ENCODE peak calls at places on chromosomes 5 and 9, in seven cellular contexts. B, M, S, H, A, I and D are unnamed samples.

GRCh38 chr5:109316631-109317030 is 93.1 kb downstream of the PJA2 start:
- DNase-seq in I (no peak), M (no peak), H (no peak), S (no peak), A (no peak), B (no peak), D (no peak)

GRCh38 chr5:93583799-93584530 is 943 bp downstream of the NR2F1 start:
- DNase-seq in B (no peak), S (no peak), A (peak), I (no peak), M (peak), H (peak), D (peak)

GRCh38 chr5:15983392-15983791 is 196.2 kb downstream of the MARCHF11 start:
- DNase-seq in H (no peak), I (no peak), B (no peak), A (no peak), S (no peak), M (no peak), D (no peak)

GRCh38 chr5:120538644-120539043 is 74.5 kb downstream of the PRR16 start:
- DNase-seq in I (no peak), A (no peak), H (no peak), B (no peak), S (no peak), M (no peak), D (no peak)

GRCh38 chr5:175675873-175676272 is 18.0 kb downstream of the HRH2 start:
- DNase-seq in S (no peak), I (no peak), A (no peak), H (no peak), M (no peak), B (no peak), D (no peak)

GRCh38 chr5:82403724-82404123 is 125.6 kb upstream of the RPS23 start:
- DNase-seq in A (no peak), M (no peak), H (no peak), B (no peak), S (no peak), I (no peak), D (no peak)

GRCh38 chr9:136743639-136744211 is 985 bp upstream of the LCN10 start:
- DNase-seq in A (no peak), M (no peak), B (no peak), S (no peak), H (no peak), I (no peak), D (no peak)

GRCh38 chr9:28779240-28779639 is 1206.0 kb upstream of the C9orf72 start:
- DNase-seq in H (no peak), A (no peak), B (no peak), S (no peak), I (no peak), M (no peak), D (no peak)

GRCh38 chr5:1110260-1110929 is 1.5 kb downstream of the SLC12A7 start:
- DNase-seq in H (no peak), M (no peak), I (peak), S (peak), B (no peak), A (no peak), D (no peak)

GRCh38 chr5:72477176-72477575 is 30.0 kb downstream of the ZNF366 start:
- DNase-seq in B (no peak), H (no peak), A (no peak), M (no peak), I (no peak), S (no peak), D (no peak)

GRCh38 chr9:95505676-95506437 is 10.9 kb downstream of the PTCH1 start:
- DNase-seq in M (no peak), H (peak), S (peak), A (peak), I (peak), B (peak), D (peak)

GRCh38 chr9:90458485-90458884 is 184.1 kb downstream of the DIRAS2 start:
- DNase-seq in H (no peak), I (peak), A (no peak), S (peak), M (no peak), B (no peak), D (no peak)

GRCh38 chr5:129631946-129632345 is 115.9 kb upstream of the MINAR2 start:
- DNase-seq in M (no peak), A (no peak), I (no peak), H (no peak), B (no peak), S (no peak), D (no peak)

GRCh38 chr5:113546711-113547159 is 33.2 kb downstream of the YTHDC2 start:
- DNase-seq in I (no peak), A (no peak), H (no peak), S (no peak), M (no peak), B (no peak), D (no peak)

GRCh38 chr9:71762900-71763653 is 5.2 kb downstream of the CEMIP2 start:
- DNase-seq in I (no peak), B (no peak), H (no peak), S (no peak), A (no peak), M (no peak), D (no peak)

GRCh38 chr9:118721923-118722322 is 647.3 kb downstream of the BRINP1 start:
- DNase-seq in I (no peak), M (no peak), H (no peak), S (no peak), B (no peak), A (no peak), D (no peak)

GRCh38 chr9:113903514-113904077 is 27.5 kb downstream of the ZNF618 start:
- DNase-seq in A (no peak), H (no peak), M (no peak), S (no peak), I (no peak), B (no peak), D (no peak)

GRCh38 chr5:93995126-93995621 is 253.8 kb upstream of the POU5F2 start:
- DNase-seq in H (no peak), I (no peak), A (no peak), B (no peak), M (no peak), S (no peak), D (no peak)

GRCh38 chr9:70229579-70229978 is 29.2 kb upstream of the SMC5 start:
- DNase-seq in I (no peak), S (no peak), H (no peak), A (no peak), B (no peak), M (no peak), D (no peak)

GRCh38 chr5:88672644-88673493 is 210.1 kb downstream of the MEF2C start:
- DNase-seq in B (no peak), H (no peak), I (no peak), A (no peak), S (no peak), M (no peak), D (no peak)

GRCh38 chr5:62954578-62954977 is 376.0 kb downstream of the LRRC70 start:
- DNase-seq in A (no peak), S (no peak), B (no peak), H (no peak), I (no peak), M (no peak), D (no peak)

GRCh38 chr9:21965401-21965951 is 28.7 kb downstream of the CDKN2A start:
- DNase-seq in A (no peak), I (peak), M (no peak), B (no peak), H (peak), S (peak), D (peak)

GRCh38 chr9:99905833-99906402 is 536 bp upstream of the STX17 start:
- DNase-seq in S (no peak), A (no peak), I (peak), M (no peak), B (no peak), H (no peak), D (no peak)

GRCh38 chr5:9045946-9046345 is 499.9 kb downstream of the SEMA5A start:
- DNase-seq in I (no peak), H (no peak), B (no peak), A (no peak), S (no peak), M (no peak), D (no peak)
- H3K27ac ChIP-seq in I (no peak), H (no peak), B (no peak), A (no peak), S (no peak), M (no peak), D (no peak)

GRCh38 chr5:144468542-144468941 is 297.9 kb downstream of the KCTD16 start:
- DNase-seq in B (no peak), I (no peak), S (no peak), H (no peak), M (no peak), A (no peak), D (no peak)
- H3K27ac ChIP-seq in B (no peak), I (no peak), S (no peak), H (no peak), M (no peak), A (no peak), D (no peak)

DNA sequence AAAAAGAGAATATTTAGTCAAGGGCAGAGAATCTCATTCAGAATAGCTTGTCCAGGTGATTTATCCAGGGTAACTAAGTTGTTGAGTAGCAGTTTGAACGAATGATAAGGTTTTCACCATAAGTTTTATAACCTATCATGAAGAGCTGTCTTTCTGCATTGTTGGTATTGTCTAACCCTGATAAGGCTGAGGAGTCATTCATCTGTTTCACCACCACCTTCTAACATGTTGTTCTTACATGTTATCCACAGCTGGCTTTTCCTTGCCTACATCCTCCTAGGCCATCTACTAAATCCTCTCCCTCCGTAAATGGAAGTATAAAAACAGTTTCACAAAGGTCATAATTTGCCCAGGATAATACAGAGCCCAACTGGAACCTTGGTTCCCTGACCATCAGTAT is 24.1 kb downstream of the ZNF462 start:
- DNase-seq in H (no peak), B (no peak), A (no peak), I (no peak), S (no peak), M (no peak), D (no peak)
- H3K27ac ChIP-seq in H (no peak), B (no peak), A (no peak), I (no peak), S (no peak), M (no peak), D (no peak)

GRCh38 chr9:121296213-121297127 is 28.5 kb downstream of the GSN start:
- DNase-seq in H (no peak), M (no peak), B (no peak), S (no peak), A (peak), I (no peak), D (no peak)

GRCh38 chr9:121292801-121293241 is 24.9 kb downstream of the GSN start:
- DNase-seq in H (no peak), A (peak), I (no peak), M (no peak), B (no peak), S (peak), D (no peak)

GRCh38 chr9:121295662-121296191 is 27.8 kb downstream of the GSN start:
- DNase-seq in A (no peak), I (no peak), M (no peak), B (no peak), S (peak), H (no peak), D (no peak)

GRCh38 chr9:121294181-121294743 is 26.3 kb downstream of the GSN start:
- DNase-seq in S (peak), B (no peak), I (no peak), H (no peak), A (peak), M (no peak), D (no peak)

DNA sequence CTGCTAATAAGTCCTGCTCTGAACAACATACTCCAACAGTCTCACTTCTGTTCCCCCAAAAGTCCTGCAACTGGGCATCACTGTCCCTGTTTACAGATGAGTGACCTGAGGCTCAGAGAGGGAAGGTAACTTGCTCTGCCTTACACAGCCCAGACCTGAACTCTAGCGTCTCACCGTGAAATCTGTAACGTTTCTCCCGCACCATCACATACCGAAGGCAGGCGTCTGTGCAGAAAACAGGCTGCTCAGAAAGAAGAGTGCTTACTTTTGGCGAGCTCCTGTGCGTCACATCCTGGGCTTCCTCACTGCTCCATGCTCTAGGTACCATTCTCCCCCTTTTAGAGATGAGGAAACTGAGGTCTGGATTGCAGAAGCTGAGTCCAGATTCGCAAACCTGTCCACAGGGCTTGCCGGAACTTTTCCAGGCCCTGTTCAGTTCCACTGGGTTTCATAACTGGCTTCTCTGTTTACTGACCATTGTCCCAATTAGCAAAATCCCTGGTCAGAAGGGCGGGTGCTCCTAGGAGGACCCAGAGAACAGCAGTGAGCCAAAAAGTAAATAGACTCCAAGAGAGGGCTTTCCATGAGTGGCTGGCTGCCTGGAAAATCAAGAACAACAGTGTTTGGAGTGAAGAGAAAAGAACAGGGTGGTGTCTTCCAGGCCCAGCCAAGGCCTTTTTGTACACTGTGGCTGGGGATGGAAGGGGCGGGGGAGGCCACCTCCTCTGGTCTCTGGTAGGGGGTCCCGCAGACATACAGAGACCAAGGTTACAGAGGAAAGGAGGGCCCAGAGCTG is 27.1 kb downstream of the GSN start:
- DNase-seq in I (peak), H (no peak), A (peak), S (peak), M (no peak), B (peak), D (no peak)
- H3K27ac ChIP-seq in I (peak), H (no peak), A (peak), S (peak), M (peak), B (peak), D (no peak)

GRCh38 chr5:78537821-78538220 is 110.8 kb downstream of the LHFPL2 start:
- DNase-seq in H (no peak), I (no peak), M (no peak), A (no peak), B (no peak), S (no peak), D (no peak)

GRCh38 chr5:78542321-78542840 is 106.2 kb downstream of the LHFPL2 start:
- DNase-seq in I (no peak), B (no peak), H (no peak), M (no peak), A (no peak), S (no peak), D (no peak)

GRCh38 chr5:78538240-78538850 is 110.2 kb downstream of the LHFPL2 start:
- DNase-seq in A (no peak), S (no peak), I (no peak), B (no peak), M (no peak), H (no peak), D (no peak)

GRCh38 chr5:78541058-78541624 is 107.4 kb downstream of the LHFPL2 start:
- DNase-seq in S (no peak), A (no peak), M (no peak), H (no peak), B (no peak), I (no peak), D (no peak)

GRCh38 chr5:78540335-78541057 is 108.1 kb downstream of the LHFPL2 start:
- DNase-seq in B (peak), S (no peak), A (no peak), M (no peak), I (no peak), H (no peak), D (no peak)
- H3K27ac ChIP-seq in B (peak), S (no peak), A (no peak), M (peak), I (peak), H (no peak), D (no peak)

DNA sequence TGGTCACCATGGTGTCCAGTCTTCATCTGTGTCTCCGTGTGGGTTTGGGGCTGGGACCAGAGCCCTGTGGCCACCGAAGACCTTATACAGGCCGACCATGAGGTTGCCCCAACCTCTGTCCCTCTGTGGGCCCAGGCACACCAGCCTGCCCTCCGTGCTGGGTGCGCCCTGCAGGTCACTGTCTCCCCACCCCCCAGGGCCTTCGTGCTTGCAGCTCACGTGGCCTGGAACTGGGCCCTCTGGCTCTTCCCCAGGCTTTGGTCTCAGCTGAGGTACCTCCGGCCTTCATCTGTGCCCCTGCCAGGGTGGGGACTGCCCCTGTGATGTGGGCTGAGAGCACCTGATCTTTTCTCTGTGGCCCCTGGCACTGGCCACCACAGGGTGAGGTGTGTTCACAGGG is 92.1 kb downstream of the RXRA start:
- DNase-seq in H (no peak), I (no peak), B (no peak), M (no peak), S (no peak), A (no peak), D (no peak)
- H3K27ac ChIP-seq in H (no peak), I (no peak), B (peak), M (no peak), S (no peak), A (no peak), D (no peak)

DNA sequence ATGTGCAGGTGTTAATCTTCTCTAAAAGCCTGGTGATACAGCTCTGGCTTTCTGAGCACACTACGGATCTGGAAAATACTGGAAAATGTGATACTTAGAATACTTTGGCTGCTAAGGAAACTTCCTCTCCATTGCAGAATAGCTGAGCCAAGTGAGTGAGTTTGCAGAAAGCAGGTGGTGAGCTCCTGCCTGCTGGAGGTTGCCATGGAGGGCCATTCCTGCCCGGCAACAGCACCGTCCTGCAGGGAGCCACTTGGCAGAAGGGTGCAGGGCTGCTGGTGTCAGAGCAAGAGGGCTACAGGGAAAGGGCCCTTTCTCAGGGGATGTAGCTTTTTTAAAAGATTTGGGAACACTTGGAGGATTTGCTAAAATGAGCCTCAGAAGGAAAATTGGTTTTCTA is 40.7 kb downstream of the SECISBP2 start:
- DNase-seq in S (no peak), M (no peak), H (no peak), B (no peak), I (no peak), A (no peak), D (no peak)
- H3K27ac ChIP-seq in S (no peak), M (no peak), H (no peak), B (no peak), I (no peak), A (no peak), D (no peak)

GRCh38 chr5:59275170-59275536 is 618.4 kb downstream of the PDE4D start:
- DNase-seq in S (no peak), A (no peak), M (no peak), B (no peak), I (no peak), H (no peak), D (no peak)

GRCh38 chr5:59276277-59276647 is 617.3 kb downstream of the PDE4D start:
- DNase-seq in A (no peak), M (no peak), H (no peak), B (no peak), S (no peak), I (no peak), D (no peak)

GRCh38 chr5:59276886-59277514 is 616.5 kb downstream of the PDE4D start:
- DNase-seq in H (no peak), I (no peak), M (no peak), S (no peak), A (no peak), B (no peak), D (no peak)

GRCh38 chr5:59274130-59274529 is 619.4 kb downstream of the PDE4D start:
- DNase-seq in B (no peak), M (no peak), S (no peak), H (no peak), A (no peak), I (no peak), D (no peak)

DNA sequence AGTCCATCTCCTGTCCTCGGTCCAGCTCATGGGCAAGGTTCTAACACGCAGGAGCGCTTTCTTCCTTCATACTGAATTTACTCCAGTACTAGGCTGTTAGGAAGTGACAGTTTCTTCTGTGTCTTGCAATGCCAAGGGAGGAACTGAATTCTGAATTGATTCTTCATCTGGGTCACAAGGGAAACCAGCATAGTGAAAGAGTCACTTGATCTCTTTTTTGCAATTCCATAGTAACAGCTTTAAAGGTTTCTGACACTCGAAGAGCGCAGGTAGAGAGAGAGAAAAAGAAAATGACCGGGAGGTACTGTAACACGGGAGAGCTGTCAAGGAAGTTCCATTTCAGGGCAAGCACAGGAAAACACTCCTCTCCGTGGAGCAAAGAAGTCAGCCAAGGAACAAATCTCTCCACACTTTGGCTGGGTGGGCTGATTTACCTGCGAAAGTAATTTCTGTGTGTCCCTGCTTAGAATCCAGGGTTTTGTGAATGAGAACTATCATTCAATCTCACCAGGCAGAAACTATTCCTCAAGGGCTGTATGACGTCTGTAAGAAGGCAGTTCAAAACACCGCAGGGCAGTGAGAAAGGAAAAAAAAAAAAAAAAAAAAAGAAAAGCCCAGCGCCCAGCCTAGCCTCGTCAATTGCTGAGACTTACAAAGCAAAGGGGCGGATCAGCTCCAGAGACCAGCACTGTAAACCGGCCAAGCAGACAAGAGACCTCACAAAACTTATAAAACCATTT is 617.8 kb downstream of the PDE4D start:
- DNase-seq in B (peak), I (peak), A (no peak), M (no peak), S (peak), H (no peak), D (no peak)
- H3K27ac ChIP-seq in B (peak), I (peak), A (no peak), M (peak), S (peak), H (no peak), D (no peak)